ENCODE peak calls at places on chromosomes 13 and 19, in six cellular contexts. B, S, T, X, E and U are unnamed samples.

GRCh38 chr13:98144501-98145350 is 1.8 kb downstream of the FARP1 start:
- DNase-seq in B (peak; percentile 61), X (no peak), E (peak; percentile 43), S (peak; percentile 10), T (peak; percentile 40), U (no peak)

GRCh38 chr13:41613984-41614581 is 156.7 kb downstream of the RGCC start:
- DNase-seq in E (no peak), T (peak; percentile 96), B (no peak), S (peak; percentile 16), X (no peak), U (peak; percentile 54)

GRCh38 chr19:10760268-10760944 is 42.5 kb downstream of the DNM2 start:
- DNase-seq in B (no peak), E (no peak), X (no peak), T (no peak), S (peak; percentile 59), U (no peak)

GRCh38 chr13:30376426-30377311 is 45.6 kb upstream of the UBE2L5 start:
- DNase-seq in B (peak; percentile 15), S (no peak), E (peak; percentile 79), X (peak; percentile 42), T (no peak), U (no peak)

GRCh38 chr19:46256855-46257254 is 27.3 kb downstream of the IGFL1 start:
- DNase-seq in S (no peak), T (no peak), B (no peak), X (no peak), E (no peak), U (no peak)

GRCh38 chr19:10968527-10969081 is 7.8 kb downstream of the SMARCA4 start:
- DNase-seq in X (no peak), B (no peak), S (no peak), E (peak; percentile 81), T (no peak), U (no peak)

GRCh38 chr13:50651916-50652315 is 191.6 kb downstream of the DLEU7 start:
- DNase-seq in B (no peak), E (no peak), S (no peak), X (no peak), T (no peak), U (no peak)

GRCh38 chr19:17304386-17305047 is 1.2 kb upstream of the MRPL34 start:
- DNase-seq in E (peak; percentile 87), T (no peak), X (no peak), B (no peak), S (no peak), U (no peak)

GRCh38 chr13:110965038-110965754 is 50.3 kb upstream of the ANKRD10 start:
- DNase-seq in B (no peak), T (peak; percentile 29), E (no peak), X (no peak), S (peak; percentile 50), U (no peak)

GRCh38 chr13:113647351-113648217 is 10.4 kb downstream of the ATP4B start:
- DNase-seq in T (peak; percentile 46), E (peak; percentile 98), B (peak; percentile 65), X (peak; percentile 74), S (peak; percentile 82), U (peak; percentile 94)

GRCh38 chr19:4523306-4524110 is 5.2 kb upstream of the PLIN4 start:
- DNase-seq in E (peak; percentile 20), T (peak; percentile 56), S (peak; percentile 46), X (no peak), B (peak; percentile 53), U (peak; percentile 40)

GRCh38 chr13:101640797-101641400 is 188.4 kb downstream of the ITGBL1 start:
- DNase-seq in T (peak; percentile 65), S (no peak), E (no peak), X (no peak), B (no peak), U (no peak)

GRCh38 chr13:87893186-87893585 is 222.0 kb downstream of the SLITRK5 start:
- DNase-seq in X (no peak), T (no peak), B (no peak), S (no peak), E (no peak), U (no peak)

GRCh38 chr19:41377977-41378707 is 1.8 kb downstream of the TMEM91 start:
- DNase-seq in X (no peak), E (no peak), S (no peak), T (no peak), B (no peak), U (no peak)

GRCh38 chr19:39032164-39032918 is at the start of gene FBXO27:
- DNase-seq in E (peak; percentile 8), B (peak; percentile 65), T (peak; percentile 6), X (no peak), S (peak; percentile 80), U (peak; percentile 40)

GRCh38 chr13:112766336-112766735 is 76.5 kb downstream of the ATP11A start:
- DNase-seq in S (no peak), X (no peak), B (no peak), E (no peak), T (no peak), U (no peak)

GRCh38 chr13:73059460-73060250 is 850 bp downstream of the KLF5 start:
- DNase-seq in T (peak; percentile 45), B (peak; percentile 77), E (peak; percentile 81), X (peak; percentile 72), S (peak; percentile 73), U (peak; percentile 54)

GRCh38 chr19:15869109-15869555 is 28.7 kb downstream of the CYP4F2 start:
- DNase-seq in T (peak; percentile 48), X (no peak), B (peak; percentile 69), S (peak; percentile 58), E (peak; percentile 12), U (peak; percentile 36)

GRCh38 chr13:25493930-25494707 is 122.3 kb downstream of the ATP8A2 start:
- DNase-seq in B (peak; percentile 35), T (no peak), X (no peak), S (no peak), E (no peak), U (no peak)